ENCODE peak calls at places on chromosomes 7 and 10, in ten cellular contexts. S, D, Q, T, L, Y, M, O, X and K are unnamed samples.

GRCh38 chr10:13732485-13732884 is 145.7 kb downstream of the PRPF18 start:
- DNase-seq in S (no peak), D (no peak), Q (no peak), T (no peak), L (no peak), Y (no peak), M (no peak), O (no peak), X (no peak), K (no peak)

GRCh38 chr10:71721313-71721712 is 1.7 kb upstream of the C10orf105 start:
- DNase-seq in S (no peak), D (no peak), Q (no peak), T (no peak), L (no peak), Y (no peak), M (no peak), O (no peak), X (no peak), K (no peak)

GRCh38 chr10:22623624-22624263 is 90.6 kb downstream of the PIP4K2A start:
- DNase-seq in S (no peak), D (no peak), Q (no peak), T (no peak), L (no peak), Y (no peak), M (no peak), O (no peak), X (no peak), K (no peak)

GRCh38 chr7:102992820-102993531 is 80.2 kb downstream of the LRRC17 start:
- DNase-seq in S (no peak), D (no peak), Q (no peak), T (peak), L (no peak), Y (peak), M (no peak), O (peak), X (peak), K (no peak)

GRCh38 chr10:37739181-37739580 is 118.2 kb downstream of the ZNF248 start:
- DNase-seq in S (no peak), D (no peak), Q (no peak), T (no peak), L (no peak), Y (no peak), M (no peak), O (no peak), X (no peak), K (no peak)

GRCh38 chr10:121823993-121824463 is 103.8 kb downstream of the ATE1 start:
- DNase-seq in S (no peak), D (no peak), Q (no peak), T (peak), L (no peak), Y (no peak), M (peak), O (peak), X (peak), K (peak)

GRCh38 chr7:16524332-16524731 is 2.3 kb upstream of the LRRC72 start:
- DNase-seq in S (no peak), D (no peak), Q (no peak), T (no peak), L (no peak), Y (no peak), M (no peak), O (no peak), X (no peak), K (no peak)

GRCh38 chr7:80795174-80795573 is 123.7 kb downstream of the SEMA3C start:
- DNase-seq in S (no peak), D (no peak), Q (no peak), T (peak), L (no peak), Y (no peak), M (no peak), O (no peak), X (peak), K (no peak)

GRCh38 chr7:47577351-47577919 is 4.5 kb downstream of the TNS3 start:
- DNase-seq in S (peak), D (no peak), Q (no peak), T (no peak), L (no peak), Y (no peak), M (no peak), O (no peak), X (no peak), K (no peak)

GRCh38 chr7:142319970-142320369 is 62.1 kb upstream of the PRSS58 start:
- DNase-seq in S (no peak), D (no peak), Q (no peak), T (no peak), L (no peak), Y (no peak), M (no peak), O (peak), X (no peak), K (no peak)

GRCh38 chr10:45023426-45023825 is 22.7 kb downstream of the ZNF22 start:
- DNase-seq in S (no peak), D (no peak), Q (no peak), T (no peak), L (no peak), Y (no peak), M (no peak), O (no peak), X (no peak), K (no peak)

GRCh38 chr10:31586708-31587107 is 267.7 kb downstream of the ZEB1 start:
- DNase-seq in S (peak), D (no peak), Q (no peak), T (no peak), L (no peak), Y (no peak), M (no peak), O (no peak), X (no peak), K (no peak)

GRCh38 chr10:127148933-127149220 is 47.5 kb downstream of the INSYN2A start:
- DNase-seq in S (no peak), D (no peak), Q (no peak), T (peak), L (no peak), Y (no peak), M (no peak), O (no peak), X (peak), K (no peak)

GRCh38 chr7:94223375-94224084 is 171.2 kb upstream of the COL1A2 start:
- DNase-seq in S (no peak), D (no peak), Q (no peak), T (peak), L (no peak), Y (no peak), M (peak), O (peak), X (peak), K (peak)

GRCh38 chr7:65796205-65796604 is 76.7 kb upstream of the VKORC1L1 start:
- DNase-seq in S (no peak), D (no peak), Q (no peak), T (no peak), L (no peak), Y (no peak), M (no peak), O (no peak), X (no peak), K (no peak)

DNA sequence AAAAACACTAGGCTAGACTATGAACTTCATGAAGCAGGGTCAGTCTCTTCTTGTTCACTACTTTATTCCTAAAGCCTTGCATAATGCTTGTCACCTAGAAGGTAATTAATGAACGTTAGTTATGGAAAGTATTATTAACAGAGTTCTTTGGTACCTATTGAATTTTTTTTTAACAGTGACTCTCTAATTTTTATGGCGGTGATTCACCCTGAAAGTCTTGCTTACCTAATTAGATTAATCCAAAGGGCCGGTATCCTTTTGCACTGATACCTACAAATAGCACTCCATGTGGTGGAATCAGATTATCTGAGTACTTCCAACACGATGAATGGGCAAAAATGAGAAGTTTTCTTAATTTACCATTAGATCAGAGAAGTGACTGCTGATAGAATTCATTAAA is 31.7 kb downstream of the STAM start:
- DNase-seq in S (no peak), D (no peak), Q (no peak), T (no peak), L (no peak), Y (no peak), M (no peak), O (no peak), X (no peak), K (no peak)
- TF ChIP-seq CTCF in S (no peak), D (no peak), Q (no peak), T (no peak), L (no peak), Y (no peak), M (no peak), O (no peak), X (no peak), K (no peak)

DNA sequence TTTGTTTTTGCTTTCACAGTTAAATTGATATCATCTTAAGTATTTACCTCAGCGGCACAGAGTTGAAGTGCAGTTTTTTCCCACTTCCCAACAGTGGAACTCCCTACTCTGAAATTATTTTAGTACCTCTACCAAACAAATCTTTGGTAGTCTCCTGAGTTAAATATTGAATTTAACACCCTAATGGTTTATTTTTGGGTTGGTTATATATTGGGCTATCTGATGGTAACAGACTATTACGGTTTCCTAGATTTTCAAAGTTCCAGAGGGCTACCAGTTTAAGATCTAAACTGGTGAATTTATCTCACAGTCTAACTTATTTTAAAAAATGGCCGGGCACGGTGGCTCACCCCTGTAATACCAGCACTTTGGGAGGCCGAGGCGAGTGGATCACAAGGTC is 1.3 kb downstream of the ZNF277 start:
- DNase-seq in S (no peak), D (no peak), Q (no peak), T (no peak), L (no peak), Y (no peak), M (no peak), O (no peak), X (no peak), K (no peak)
- TF ChIP-seq CTCF in S (no peak), D (no peak), Q (no peak), T (no peak), L (no peak), Y (no peak), M (no peak), O (no peak), X (no peak), K (no peak)

GRCh38 chr7:130957722-130958360 is 223.8 kb upstream of the KLF14 start:
- DNase-seq in S (no peak), D (no peak), Q (no peak), T (no peak), L (no peak), Y (no peak), M (no peak), O (no peak), X (no peak), K (no peak)

GRCh38 chr7:130960208-130960988 is 226.4 kb upstream of the KLF14 start:
- DNase-seq in S (no peak), D (no peak), Q (no peak), T (peak), L (peak), Y (no peak), M (peak), O (peak), X (peak), K (peak)

GRCh38 chr7:130958846-130959245 is 224.8 kb upstream of the KLF14 start:
- DNase-seq in S (no peak), D (no peak), Q (no peak), T (no peak), L (no peak), Y (no peak), M (no peak), O (no peak), X (no peak), K (no peak)

GRCh38 chr7:130961128-130961601 is 227.2 kb upstream of the KLF14 start:
- DNase-seq in S (peak), D (peak), Q (no peak), T (peak), L (no peak), Y (no peak), M (peak), O (no peak), X (peak), K (peak)

GRCh38 chr7:130959743-130960207 is 225.8 kb upstream of the KLF14 start:
- DNase-seq in S (no peak), D (no peak), Q (no peak), T (peak), L (no peak), Y (no peak), M (no peak), O (peak), X (peak), K (no peak)
- TF ChIP-seq CTCF in S (peak), D (peak), Q (peak), T (peak), L (peak), Y (no peak), M (peak), O (peak), X (peak), K (peak)

GRCh38 chr7:139095194-139095659 is 14.3 kb downstream of the ZC3HAV1 start:
- DNase-seq in S (peak), D (peak), Q (no peak), T (no peak), L (peak), Y (peak), M (peak), O (no peak), X (no peak), K (peak)
- TF ChIP-seq CTCF in S (no peak), D (no peak), Q (no peak), T (no peak), L (no peak), Y (no peak), M (peak), O (no peak), X (no peak), K (no peak)